ENCODE peak calls at places on chromosomes 7 and 10, in four cellular contexts. Q, F, V and Y are unnamed samples.

GRCh38 chr10:80444646-80445319 is 9.3 kb upstream of the TSPAN14 start:
- DNase-seq in Q (peak), F (peak), V (no peak), Y (peak)

GRCh38 chr7:139168480-139168879 is 59.0 kb upstream of the ZC3HAV1 start:
- DNase-seq in V (no peak), Q (no peak), F (no peak), Y (no peak)

GRCh38 chr10:29828978-29829377 is 194.2 kb upstream of the SVIL start:
- DNase-seq in F (no peak), Q (no peak), V (no peak), Y (no peak)

GRCh38 chr7:23462846-23463245 is 7.4 kb downstream of the IGF2BP3 start:
- DNase-seq in V (no peak), F (peak), Q (no peak), Y (no peak)

GRCh38 chr7:158985583-158985982 is 129.2 kb downstream of the DYNC2I1 start:
- DNase-seq in F (no peak), V (no peak), Q (no peak), Y (no peak)

GRCh38 chr7:21908746-21909145 is 37.0 kb downstream of the CDCA7L start:
- DNase-seq in Q (no peak), V (no peak), F (no peak), Y (no peak)

GRCh38 chr7:124688991-124689390 is 76.6 kb downstream of the GPR37 start:
- DNase-seq in Q (peak), F (no peak), V (no peak), Y (no peak)

GRCh38 chr10:101778781-101779543 is 3.0 kb upstream of the FGF8 start:
- DNase-seq in V (peak), Q (peak), F (no peak), Y (no peak)

GRCh38 chr7:114959931-114960330 is 38.0 kb downstream of the MDFIC start:
- DNase-seq in F (no peak), V (no peak), Q (no peak), Y (no peak)

GRCh38 chr10:52474265-52474664 is 160.2 kb downstream of the DKK1 start:
- DNase-seq in Q (no peak), V (no peak), F (no peak), Y (no peak)